ENCODE peak calls at places on chromosomes 7 and 10, in nine cellular contexts. C is EL; R is renal cortical epithelial cell; X is Daoy; B is NCI-H1092 treated with DMSO at 0.1 percent for 48 hours; E is effector memory CD8-positive, alpha-beta T cell; A is LNCaP clone FGC; D is activated CD4-positive, CD25-positive, alpha-beta regulatory T cell; N is NCI-H226. M is an unnamed sample.

GRCh38 chr7:32093415-32094408 is 23.5 kb upstream of the PDE1C start:
- DNase-seq in D (no peak), R (peak), X (peak), N (peak), A (no peak), C (peak), B (no peak), E (no peak), M (peak)

GRCh38 chr10:12018438-12019342 is 23.9 kb downstream of the UPF2 start:
- DNase-seq in B (no peak), D (no peak), E (no peak), X (no peak), C (peak), N (no peak), R (no peak), A (no peak), M (peak)

GRCh38 chr7:101179780-101180755 is at the start of gene NAT16:
- DNase-seq in E (no peak), B (no peak), C (no peak), N (no peak), R (no peak), X (no peak), D (no peak), A (no peak), M (no peak)

GRCh38 chr10:86285136-86285790 is 81.3 kb downstream of the GRID1 start:
- DNase-seq in C (no peak), D (no peak), B (no peak), R (no peak), X (no peak), E (no peak), N (no peak), A (no peak), M (no peak)

GRCh38 chr10:1301138-1301537 is 245.0 kb downstream of the WDR37 start:
- DNase-seq in R (no peak), E (no peak), C (no peak), X (no peak), B (no peak), N (no peak), D (no peak), A (no peak), M (no peak)

GRCh38 chr10:23481351-23481961 is 42.6 kb downstream of the OTUD1 start:
- DNase-seq in C (no peak), N (no peak), A (peak), D (no peak), X (no peak), E (no peak), B (no peak), R (no peak), M (no peak)

GRCh38 chr7:44534501-44534900 is 6.6 kb downstream of the NPC1L1 start:
- DNase-seq in X (peak), B (peak), E (peak), N (peak), D (no peak), R (peak), C (peak), A (no peak), M (peak)

GRCh38 chr7:154744226-154744860 is 258.6 kb downstream of the PAXIP1 start:
- DNase-seq in X (peak), N (no peak), D (no peak), B (peak), A (no peak), C (no peak), R (no peak), E (no peak), M (peak)

GRCh38 chr7:1662767-1663166 is 7.3 kb upstream of the ELFN1 start:
- DNase-seq in X (no peak), R (no peak), D (no peak), B (no peak), N (no peak), E (no peak), A (no peak), C (no peak), M (no peak)

M was measured in GM23248.